ENCODE peak calls at places on chromosomes 5 and 9, in five cellular contexts. I, V, R, Y and W are unnamed samples.

GRCh38 chr5:98770158-98770910 is 3.1 kb upstream of the RGMB start:
- DNase-seq in I (peak; percentile 66), V (no peak), R (peak; percentile 66), Y (peak; percentile 83), W (no peak)

GRCh38 chr5:7902201-7902600 is 33.3 kb downstream of the MTRR start:
- DNase-seq in I (no peak), V (no peak), R (no peak), Y (no peak), W (no peak)

GRCh38 chr5:148805323-148806290 is 20.8 kb upstream of the ADRB2 start:
- DNase-seq in I (peak; percentile 64), V (peak; percentile 22), R (peak; percentile 46), Y (peak; percentile 17), W (no peak)

GRCh38 chr5:177553671-177554429 is 513 bp downstream of the FAM193B start:
- DNase-seq in I (no peak), V (peak; percentile 42), R (peak; percentile 74), Y (no peak), W (no peak)

GRCh38 chr9:3502560-3503398 is 23.0 kb downstream of the RFX3 start:
- DNase-seq in I (peak; percentile 61), V (no peak), R (no peak), Y (peak; percentile 54), W (no peak)

GRCh38 chr5:109907751-109908150 is 218.0 kb downstream of the MAN2A1 start:
- DNase-seq in I (peak; percentile 13), V (no peak), R (no peak), Y (peak; percentile 60), W (no peak)

GRCh38 chr9:136080716-136081112 is 14.4 kb downstream of the NACC2 start:
- DNase-seq in I (no peak), V (no peak), R (peak; percentile 53), Y (no peak), W (no peak)

GRCh38 chr5:63398346-63398745 is 563.9 kb downstream of the HTR1A start:
- DNase-seq in I (no peak), V (peak; percentile 59), R (no peak), Y (no peak), W (no peak)

GRCh38 chr9:130409250-130409649 is 35.5 kb upstream of the ASS1 start:
- DNase-seq in I (no peak), V (no peak), R (no peak), Y (no peak), W (no peak)

GRCh38 chr9:124782661-124783574 is 6.0 kb downstream of the OLFML2A start:
- DNase-seq in I (no peak), V (no peak), R (no peak), Y (no peak), W (peak; percentile 75)

GRCh38 chr9:115855458-115856133 is 298.0 kb upstream of the PAPPA start:
- DNase-seq in I (peak; percentile 4), V (peak; percentile 79), R (no peak), Y (no peak), W (no peak)

GRCh38 chr5:53170748-53171349 is 61.3 kb upstream of the MOCS2 start:
- DNase-seq in I (peak; percentile 63), V (peak; percentile 53), R (no peak), Y (peak; percentile 72), W (no peak)

GRCh38 chr9:34123682-34124081 is 2.8 kb downstream of the DCAF12 start:
- DNase-seq in I (no peak), V (no peak), R (no peak), Y (no peak), W (no peak)

GRCh38 chr5:139745121-139745799 is 50.3 kb upstream of the PSD2 start:
- DNase-seq in I (peak; percentile 82), V (no peak), R (peak; percentile 81), Y (peak; percentile 89), W (peak; percentile 95)

GRCh38 chr9:96636368-96636767 is 16.7 kb upstream of the CDC14B start:
- DNase-seq in I (no peak), V (no peak), R (no peak), Y (no peak), W (no peak)

GRCh38 chr5:75992677-75993582 is 90.3 kb upstream of the SV2C start:
- DNase-seq in I (no peak), V (no peak), R (no peak), Y (no peak), W (no peak)

GRCh38 chr5:39158786-39159185 is 60.6 kb downstream of the FYB1 start:
- DNase-seq in I (no peak), V (no peak), R (no peak), Y (no peak), W (no peak)

GRCh38 chr5:132026516-132027008 is 15.1 kb upstream of the ACSL6 start:
- DNase-seq in I (no peak), V (no peak), R (peak; percentile 12), Y (no peak), W (no peak)

DNA sequence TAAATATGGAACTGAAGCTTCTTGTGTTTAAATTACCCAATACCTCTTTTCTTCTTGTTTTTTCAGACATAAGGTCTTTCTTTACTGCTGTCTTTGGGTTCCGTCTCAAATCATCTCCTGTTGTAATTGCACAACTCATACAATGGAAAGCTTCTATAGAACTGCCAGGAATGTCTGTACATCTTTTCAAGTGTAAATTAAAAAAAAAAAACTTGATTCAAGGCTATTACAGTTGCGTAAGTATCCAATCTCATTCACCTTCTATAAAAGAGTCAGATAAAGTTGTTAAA is 243.5 kb downstream of the ICE1 start:
- DNase-seq in I (no peak), V (no peak), R (no peak), Y (no peak), W (no peak)
- TF ChIP-seq CTCF in I (no peak), V (no peak), R (no peak), Y (no peak), W (no peak)

GRCh38 chr5:112995764-112996618 is 19.4 kb downstream of the DCP2 start:
- DNase-seq in I (peak; percentile 76), V (peak; percentile 80), R (peak; percentile 64), Y (peak; percentile 85), W (peak; percentile 89)
- TF ChIP-seq CTCF in I (peak; percentile 97), V (peak; percentile 92), R (peak; percentile 91), Y (peak; percentile 91), W (peak; percentile 94)

GRCh38 chr9:129183495-129184308 is 5.6 kb upstream of the IER5L start:
- DNase-seq in I (peak; percentile 21), V (no peak), R (no peak), Y (peak; percentile 48), W (no peak)

GRCh38 chr9:129181246-129181645 is 3.2 kb upstream of the IER5L start:
- DNase-seq in I (no peak), V (no peak), R (no peak), Y (no peak), W (no peak)

GRCh38 chr9:129184743-129185142 is 6.7 kb upstream of the IER5L start:
- DNase-seq in I (no peak), V (no peak), R (no peak), Y (no peak), W (no peak)

GRCh38 chr9:129182122-129182521 is 4.1 kb upstream of the IER5L start:
- DNase-seq in I (no peak), V (no peak), R (no peak), Y (no peak), W (no peak)

DNA sequence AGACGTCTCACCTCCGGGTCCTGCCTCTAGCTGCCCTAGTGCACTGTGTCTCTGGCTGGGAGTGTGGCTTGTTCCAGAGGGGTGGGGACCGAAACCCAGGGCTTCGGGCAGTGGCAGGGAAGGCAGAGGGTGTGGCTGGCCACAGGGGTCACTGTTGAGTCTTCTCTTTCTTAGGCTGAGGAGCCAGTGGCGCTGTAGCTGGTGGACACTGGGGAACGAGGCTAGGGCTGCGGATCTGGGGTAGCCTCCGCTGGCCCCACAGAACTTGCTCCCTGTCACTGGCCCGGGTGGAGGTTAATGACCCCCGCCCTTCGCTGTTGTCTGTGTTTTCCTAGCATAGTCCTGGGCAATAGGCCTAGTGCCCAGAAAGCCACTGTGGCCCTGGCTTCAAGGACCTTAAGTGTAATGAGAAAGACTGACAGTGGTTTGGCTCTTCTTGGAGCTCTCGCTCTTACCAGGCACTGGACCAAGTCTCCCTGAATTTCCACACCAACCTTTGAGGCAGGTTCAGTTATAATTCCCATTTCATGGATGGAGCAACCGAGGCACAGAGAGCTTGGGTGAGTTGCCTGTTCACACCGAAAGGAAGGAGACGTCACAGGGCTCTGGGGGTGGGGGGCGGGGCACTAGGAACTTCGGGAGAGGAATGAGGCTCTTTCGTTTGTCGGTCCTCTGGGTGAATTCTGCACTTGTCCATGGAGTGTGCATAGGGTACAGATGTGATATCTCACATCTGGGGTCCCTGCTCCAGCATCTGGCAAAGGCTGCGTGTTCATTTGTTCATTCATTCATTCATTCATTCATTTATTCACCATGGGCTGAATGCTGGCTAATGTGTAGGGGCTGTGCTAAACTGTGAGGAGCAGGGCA is 4.8 kb upstream of the IER5L start:
- DNase-seq in I (no peak), V (peak; percentile 93), R (peak; percentile 70), Y (peak; percentile 37), W (no peak)
- TF ChIP-seq CTCF in I (peak; percentile 29), V (peak; percentile 68), R (peak; percentile 32), Y (peak; percentile 52), W (peak; percentile 49)

DNA sequence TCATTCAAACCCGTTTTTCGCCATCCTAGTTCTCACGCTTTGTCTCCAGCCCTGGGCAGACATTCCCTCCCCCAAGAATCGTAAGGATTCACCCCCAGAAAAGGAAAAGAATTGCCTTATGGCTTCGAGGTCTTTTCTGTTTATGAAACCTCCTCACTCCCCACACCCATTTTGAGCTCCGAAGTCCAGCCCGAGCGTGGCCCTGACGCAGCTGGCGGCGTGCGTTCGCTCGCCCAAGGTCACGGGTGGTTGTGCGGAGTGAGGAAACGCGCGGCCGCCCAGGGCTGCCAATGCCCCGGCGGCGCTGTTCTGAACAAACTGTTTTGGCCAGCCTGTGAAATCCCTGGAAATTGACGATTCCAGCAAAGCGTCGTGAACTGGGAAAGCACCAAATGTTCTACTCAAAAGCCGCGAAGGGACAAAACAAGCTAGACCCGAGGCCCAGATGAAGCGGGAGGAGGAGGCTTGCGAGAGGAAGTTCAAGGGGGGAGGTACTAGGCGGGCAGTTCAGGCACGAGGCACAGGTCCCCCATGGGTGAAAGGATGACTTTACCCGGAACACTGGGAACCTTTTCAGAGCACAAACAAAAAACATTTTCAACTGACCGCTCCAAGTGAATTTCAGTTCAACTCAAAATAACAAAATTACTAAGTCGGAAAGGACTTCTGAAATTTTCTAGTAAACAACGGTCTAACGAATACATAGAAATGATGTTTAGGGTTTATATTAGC is 683 bp upstream of the ZFAND5 start:
- DNase-seq in I (peak; percentile 87), V (peak; percentile 79), R (peak; percentile 96), Y (peak; percentile 95), W (peak; percentile 92)
- TF ChIP-seq CTCF in I (peak; percentile 25), V (no peak), R (peak; percentile 10), Y (peak; percentile 27), W (peak; percentile 22)

DNA sequence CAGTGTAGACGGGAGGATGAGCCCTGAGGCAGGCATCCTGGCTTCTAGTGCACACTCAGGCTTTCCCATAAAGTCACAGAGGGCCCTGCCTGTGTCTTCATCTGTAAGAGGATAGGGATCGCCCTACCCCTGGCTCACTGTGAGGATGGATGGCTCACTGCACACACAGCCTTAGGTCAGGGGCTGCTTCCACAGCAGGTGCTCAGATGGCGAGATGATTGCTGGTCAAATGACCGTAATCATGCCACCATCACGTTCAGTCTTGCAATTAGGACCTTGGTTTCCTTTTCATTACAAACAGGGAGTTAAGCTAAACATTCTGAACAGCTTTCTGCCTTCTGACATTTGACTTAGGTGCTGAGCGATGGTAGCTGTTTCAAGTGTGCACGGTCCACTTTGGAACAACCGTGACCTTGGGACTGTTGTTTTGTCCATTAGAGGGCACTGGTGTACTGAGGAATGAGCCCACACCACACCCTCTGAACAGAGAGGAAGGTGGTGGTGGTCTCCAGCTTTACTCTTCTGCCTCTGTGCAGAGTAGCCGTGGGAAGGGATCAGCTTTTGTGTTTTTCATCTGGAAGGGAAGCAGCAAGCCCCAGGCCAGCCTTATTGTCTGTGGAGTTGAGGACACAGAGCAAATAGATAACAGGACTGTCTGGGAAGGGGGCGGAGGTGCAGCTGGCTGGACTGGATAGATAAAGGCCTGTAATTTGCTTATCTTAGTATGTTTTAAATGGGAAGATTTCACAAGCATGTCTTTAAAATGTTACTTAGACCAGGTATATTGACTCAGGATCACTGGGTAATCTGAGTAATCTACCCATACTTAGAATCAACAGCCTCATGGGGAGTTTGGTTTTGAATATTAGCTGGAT is 183.1 kb downstream of the TRIO start:
- DNase-seq in I (no peak), V (peak; percentile 52), R (no peak), Y (no peak), W (no peak)
- TF ChIP-seq CTCF in I (peak; percentile 18), V (peak; percentile 61), R (peak; percentile 20), Y (peak; percentile 47), W (peak; percentile 60)